ENCODE peak calls at places on chromosomes 12 and 14, in six cellular contexts. L is HFF-Myc, R is AG04450, G is mammary epithelial cell, Z is mucosa of descending colon, U is endodermal cell. J is an unnamed sample.

GRCh38 chr12:54830199-54830598 is 24.1 kb upstream of the MUCL1 start:
- DNase-seq in Z (no peak), L (no peak), U (no peak), R (no peak), G (no peak), J (no peak)

GRCh38 chr12:76422878-76423438 is 74.7 kb upstream of the BBS10 start:
- DNase-seq in U (no peak), L (peak), Z (no peak), R (peak), G (peak), J (peak)

GRCh38 chr14:24978862-24979724 is 70.9 kb downstream of the STXBP6 start:
- DNase-seq in Z (no peak), G (no peak), R (no peak), U (no peak), L (no peak), J (no peak)

GRCh38 chr14:81388236-81388801 is 11.8 kb downstream of the STON2 start:
- DNase-seq in G (no peak), U (no peak), L (no peak), Z (no peak), R (no peak), J (peak)

GRCh38 chr14:72254940-72255472 is 322.8 kb downstream of the RGS6 start:
- DNase-seq in Z (no peak), R (no peak), U (no peak), L (no peak), G (no peak), J (no peak)

GRCh38 chr12:32467959-32468863 is 68.9 kb downstream of the FGD4 start:
- DNase-seq in R (no peak), Z (no peak), U (peak), L (no peak), G (no peak), J (no peak)

GRCh38 chr14:102882233-102882906 is 40.1 kb upstream of the AMN start:
- DNase-seq in G (no peak), U (no peak), L (no peak), Z (no peak), R (no peak), J (no peak)

GRCh38 chr12:32032205-32032810 is 73.1 kb downstream of the RESF1 start:
- DNase-seq in G (no peak), L (peak), Z (no peak), U (no peak), R (no peak), J (no peak)

DNA sequence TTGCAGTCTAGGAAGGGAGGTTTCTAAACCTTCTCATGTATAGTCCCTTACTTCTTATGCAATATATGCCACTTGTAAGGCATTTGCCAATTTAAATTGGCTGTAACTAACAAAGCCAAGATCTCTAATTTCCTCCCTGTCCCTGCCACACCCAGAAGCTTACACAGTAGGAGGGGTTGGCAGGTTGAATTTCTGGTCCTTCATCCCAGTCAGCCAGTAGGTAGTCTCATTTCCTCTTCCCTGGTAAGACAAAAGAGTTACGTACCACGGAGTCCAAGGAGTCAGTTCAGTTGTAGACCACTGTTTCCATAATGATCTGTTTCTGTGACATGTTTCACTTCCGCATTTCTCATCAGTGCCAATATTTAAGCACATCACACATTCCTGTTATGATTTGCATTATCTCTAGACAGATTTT is 47.0 kb upstream of the PLBD1 start:
- DNase-seq in G (no peak), R (no peak), Z (no peak), U (no peak), L (no peak), J (no peak)
- H3K4me3 ChIP-seq in G (no peak), R (no peak), Z (no peak), U (no peak), L (no peak), J (no peak)

GRCh38 chr12:118050972-118051910 is 9.7 kb downstream of the WSB2 start:
- DNase-seq in Z (no peak), L (no peak), G (no peak), R (no peak), U (no peak), J (no peak)
- TF ChIP-seq CTCF in Z (no peak), L (no peak), G (no peak), R (peak), U (peak), J (no peak)

GRCh38 chr14:70822706-70823185 is 13.4 kb upstream of the MAP3K9 start:
- DNase-seq in L (no peak), G (no peak), U (peak), Z (peak), R (no peak), J (no peak)
- H3K4me3 ChIP-seq in L (peak), G (peak), U (peak), Z (no peak), R (peak), J (peak)

DNA sequence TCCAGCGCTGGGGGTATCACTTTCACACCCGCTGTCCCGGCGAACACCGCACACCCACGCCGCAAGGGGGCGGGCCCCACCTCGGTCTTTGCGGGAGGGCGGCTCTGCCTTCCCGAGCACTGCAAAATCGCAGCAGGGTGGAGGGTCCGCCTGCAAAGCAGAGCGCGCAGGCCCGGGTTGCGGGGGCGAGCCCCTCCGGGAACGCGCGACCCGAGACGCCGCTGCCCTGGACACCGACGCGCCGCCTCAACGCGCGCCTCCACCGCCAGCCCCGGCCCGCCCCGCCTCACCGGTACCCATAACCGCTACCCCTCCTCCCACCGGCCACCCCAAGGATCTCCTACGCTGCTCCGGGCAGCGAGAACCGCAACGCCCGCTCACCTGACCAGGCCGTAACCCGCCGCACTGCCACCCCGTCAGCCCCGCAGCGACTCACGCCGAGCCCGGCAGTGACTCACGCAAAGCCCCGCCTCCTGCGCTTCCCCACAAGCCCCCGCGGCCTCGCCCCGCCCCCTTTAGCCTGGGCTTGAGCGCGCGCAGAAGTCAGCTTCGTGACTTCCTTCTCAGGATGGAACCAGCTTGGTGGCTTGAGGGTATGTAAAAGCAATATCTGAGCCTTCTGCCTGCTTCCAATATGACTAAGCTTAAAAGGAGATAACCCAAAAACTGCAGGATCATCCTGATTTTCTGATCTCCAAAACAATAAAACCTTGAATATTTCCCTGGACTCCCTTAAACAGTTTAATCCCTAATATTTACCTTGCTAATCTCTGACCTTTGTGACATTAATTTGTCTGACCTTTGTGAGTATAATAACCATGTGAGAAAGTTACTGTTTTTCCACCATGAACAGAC is at the start of gene RPAP3:
- DNase-seq in G (peak), L (peak), R (peak), Z (peak), U (peak), J (peak)
- TF ChIP-seq CTCF in G (peak), L (peak), R (peak), Z (peak), U (peak), J (peak)

GRCh38 chr14:22980672-22981089 is 1.7 kb downstream of the AJUBA start:
- DNase-seq in R (no peak), L (no peak), Z (peak), U (peak), G (peak), J (no peak)
- H3K4me3 ChIP-seq in R (peak), L (peak), Z (no peak), U (peak), G (peak), J (peak)

DNA sequence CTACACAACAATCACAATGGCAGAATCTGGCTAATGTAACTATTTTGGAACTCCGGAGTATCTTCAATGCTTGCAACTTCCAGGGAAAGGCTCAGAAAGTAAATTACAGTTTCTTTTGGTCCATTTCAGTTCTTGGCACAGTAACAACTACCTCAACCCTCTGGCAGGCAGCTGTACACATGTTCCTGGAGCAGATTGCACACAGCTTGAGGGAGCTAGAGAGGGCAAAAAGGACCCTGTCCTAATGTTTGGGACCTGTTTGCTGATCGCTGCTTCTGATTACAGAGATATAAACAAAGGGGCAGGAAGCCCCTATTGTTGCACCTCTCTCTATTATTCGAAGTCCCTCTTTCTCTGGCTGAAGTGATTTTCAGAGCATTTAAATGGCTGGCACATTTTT is 35.2 kb upstream of the SLC38A1 start:
- DNase-seq in R (no peak), U (no peak), Z (no peak), L (peak), G (no peak), J (no peak)
- TF ChIP-seq CTCF in R (no peak), U (no peak), Z (no peak), L (no peak), G (no peak), J (no peak)

GRCh38 chr12:3631272-3631637 is 121.7 kb downstream of the CRACR2A start:
- DNase-seq in G (no peak), L (no peak), R (no peak), Z (no peak), U (no peak), J (no peak)
- H3K4me3 ChIP-seq in G (no peak), L (no peak), R (no peak), Z (no peak), U (no peak), J (no peak)

GRCh38 chr14:78243187-78243586 is 73.0 kb downstream of the NRXN3 start:
- DNase-seq in R (no peak), Z (no peak), G (no peak), L (no peak), U (no peak), J (no peak)

GRCh38 chr14:78240567-78240966 is 70.4 kb downstream of the NRXN3 start:
- DNase-seq in G (no peak), L (no peak), Z (no peak), U (no peak), R (no peak), J (no peak)

GRCh38 chr14:78245238-78245637 is 75.1 kb downstream of the NRXN3 start:
- DNase-seq in Z (peak), G (no peak), U (no peak), R (no peak), L (no peak), J (no peak)
- TF ChIP-seq CTCF in Z (no peak), G (no peak), U (no peak), R (no peak), L (no peak), J (no peak)

GRCh38 chr12:48037267-48037915 is 33.1 kb upstream of the COL2A1 start:
- DNase-seq in L (peak), Z (no peak), U (peak), G (no peak), R (peak), J (peak)

GRCh38 chr12:48036818-48037217 is 32.5 kb upstream of the COL2A1 start:
- DNase-seq in L (no peak), U (no peak), G (no peak), R (no peak), Z (no peak), J (no peak)

GRCh38 chr12:48032597-48032996 is 28.3 kb upstream of the COL2A1 start:
- DNase-seq in U (no peak), R (no peak), G (no peak), L (no peak), Z (no peak), J (no peak)

GRCh38 chr12:48033451-48033850 is 29.2 kb upstream of the COL2A1 start:
- DNase-seq in U (peak), L (no peak), R (no peak), Z (no peak), G (no peak), J (no peak)

DNA sequence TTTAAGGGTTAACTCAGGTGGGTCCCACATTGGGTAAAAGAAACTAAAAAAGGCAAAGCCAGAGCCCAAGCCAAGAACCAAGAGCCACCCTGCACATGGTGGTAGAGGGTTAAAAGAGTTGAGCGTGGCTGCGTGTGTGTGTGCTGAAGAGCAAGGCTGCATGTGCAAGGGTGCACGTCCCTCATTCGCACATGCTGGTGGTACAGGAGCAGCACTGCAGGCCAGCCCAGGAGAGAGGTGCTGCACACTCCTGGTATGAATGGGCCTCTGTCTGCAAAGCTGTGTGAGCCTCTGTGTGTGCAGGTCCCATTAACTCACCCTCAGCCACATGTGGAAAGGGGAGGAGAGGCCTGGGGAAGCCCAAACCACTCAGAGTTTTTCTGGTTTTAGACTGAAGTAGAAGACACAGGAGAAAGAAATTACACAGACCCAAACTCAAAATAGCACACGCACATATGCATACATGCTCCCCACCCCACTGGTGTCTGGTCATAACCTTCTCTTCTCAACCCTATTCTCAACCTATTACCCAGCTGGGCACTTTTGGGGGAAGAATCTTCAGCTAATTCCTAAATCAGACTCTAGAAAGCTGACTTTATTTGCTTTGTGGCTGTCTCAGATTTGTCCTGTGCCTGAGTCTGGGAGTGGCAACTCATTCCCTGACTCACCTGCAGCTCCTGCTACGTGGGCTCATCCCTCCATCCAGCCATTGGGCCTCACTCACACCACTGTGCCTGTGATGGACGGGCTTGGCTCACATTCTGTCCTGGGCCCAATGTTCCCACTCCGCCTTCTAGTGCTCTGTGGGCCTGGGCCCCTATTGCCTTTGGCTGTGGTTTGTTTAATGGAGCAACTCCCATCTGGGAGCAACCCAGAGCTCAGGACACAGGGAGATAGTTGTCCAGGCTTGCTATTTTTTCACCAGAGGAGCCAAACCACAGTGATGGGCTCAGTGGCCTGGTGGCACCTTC is 30.8 kb upstream of the COL2A1 start:
- DNase-seq in U (peak), G (peak), Z (no peak), R (no peak), L (no peak), J (no peak)
- H3K4me3 ChIP-seq in U (no peak), G (no peak), Z (no peak), R (no peak), L (no peak), J (no peak)

DNA sequence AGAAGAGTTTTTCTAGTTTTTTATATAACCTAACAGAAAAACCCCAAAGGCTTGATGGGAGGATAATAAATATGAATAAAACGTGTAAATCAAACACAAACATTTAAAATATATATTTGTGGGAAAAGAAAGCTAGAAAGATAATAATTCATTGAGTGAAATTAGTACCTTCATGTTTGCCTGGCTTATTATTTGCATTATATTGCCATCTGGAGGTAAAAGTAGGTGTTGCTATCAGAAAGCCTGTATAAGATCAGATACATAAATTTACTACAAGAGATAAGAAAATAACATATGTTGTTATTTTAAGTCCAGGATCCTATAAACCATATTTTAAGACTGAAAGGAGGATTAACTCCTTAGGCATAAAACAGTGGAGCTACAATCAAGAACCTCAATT is 77.7 kb downstream of the NTS start:
- DNase-seq in U (no peak), G (peak), Z (no peak), R (no peak), L (no peak), J (no peak)
- TF ChIP-seq CTCF in U (peak), G (peak), Z (no peak), R (peak), L (no peak), J (peak)